ENCODE peak calls at places on chromosomes 5 and 9, in six cellular contexts. T is psoas muscle; L is left colon; B is activated T-cell treated with anti-CD3 and anti-CD28 coated beads, Interleukin-2, amount 50 U/mL, for 72 hours; Y is right lobe of liver; G is GM12878. J is an unnamed sample.

GRCh38 chr5:94746731-94747124 is 128.3 kb downstream of the SLF1 start:
- ATAC-seq in G (peak; percentile 67), L (no peak), T (no peak), Y (no peak), B (no peak), J (peak; percentile 80)

GRCh38 chr9:109863961-109864360 is 84.0 kb downstream of the PALM2AKAP2 start:
- ATAC-seq in G (no peak), B (no peak), T (no peak), L (no peak), Y (peak; percentile 15), J (no peak)

GRCh38 chr9:136244116-136244775 is 1.4 kb downstream of the QSOX2 start:
- ATAC-seq in Y (no peak), B (peak; percentile 83), T (no peak), G (peak; percentile 73), L (no peak), J (peak; percentile 79)

GRCh38 chr5:4765411-4765810 is 374.7 kb upstream of the ADAMTS16 start:
- ATAC-seq in G (no peak), Y (no peak), L (no peak), B (no peak), T (no peak), J (no peak)

GRCh38 chr5:167565555-167565954 is 725.9 kb upstream of the WWC1 start:
- ATAC-seq in G (peak; percentile 24), Y (peak; percentile 76), L (peak; percentile 47), T (no peak), B (no peak), J (no peak)

GRCh38 chr9:35000535-35001284 is 11.2 kb downstream of the DNAJB5 start:
- ATAC-seq in Y (no peak), T (peak; percentile 80), B (no peak), G (no peak), L (no peak), J (no peak)

GRCh38 chr5:178486305-178486704 is 103.9 kb downstream of the COL23A1 start:
- ATAC-seq in Y (no peak), L (no peak), G (no peak), T (no peak), B (no peak), J (no peak)

GRCh38 chr9:137809038-137809630 is 68.4 kb upstream of the CACNA1B start:
- ATAC-seq in T (no peak), B (no peak), L (no peak), Y (no peak), G (peak; percentile 97), J (peak; percentile 98)

GRCh38 chr9:98808411-98808815 is 943 bp downstream of the GALNT12 start:
- ATAC-seq in G (peak; percentile 45), B (no peak), T (no peak), Y (no peak), L (peak; percentile 70), J (no peak)

GRCh38 chr9:97793067-97793466 is 60.0 kb upstream of the FOXE1 start:
- ATAC-seq in B (no peak), G (no peak), T (no peak), Y (no peak), L (no peak), J (no peak)